ENCODE peak calls at places on chromosome 22, in seven cellular contexts. V, N, Y, B, F, T and W are unnamed samples.
A peak's percentile ranks its signal among the peaks of the same experiment; 100 is the strongest.

GRCh38 chr22:27835446-27835845 is 33.9 kb upstream of the MN1 start:
- DNase-seq in N (no peak), Y (no peak), V (no peak), T (peak; percentile 79), B (no peak), F (no peak), W (peak; percentile 33)

GRCh38 chr22:28978158-28978557 is 83.5 kb downstream of the C22orf31 start:
- DNase-seq in T (peak; percentile 49), N (peak; percentile 38), F (no peak), Y (peak; percentile 25), V (no peak), B (peak; percentile 73), W (no peak)

GRCh38 chr22:30325065-30325720 is 1.5 kb downstream of the TBC1D10A start:
- DNase-seq in T (peak; percentile 77), B (peak; percentile 78), Y (peak; percentile 46), N (no peak), F (no peak), V (peak; percentile 47), W (peak; percentile 88)

GRCh38 chr22:47386812-47387510 is 624.5 kb downstream of the TBC1D22A start:
- DNase-seq in F (no peak), B (no peak), N (no peak), V (no peak), Y (no peak), T (no peak), W (no peak)

GRCh38 chr22:21020802-21021429 is 6.0 kb downstream of the P2RX6 start:
- DNase-seq in T (no peak), B (no peak), F (no peak), Y (no peak), V (no peak), N (no peak), W (no peak)

GRCh38 chr22:36816635-36817428 is at the start of gene PVALB:
- DNase-seq in F (no peak), V (peak; percentile 6), N (peak; percentile 69), B (peak; percentile 29), T (peak; percentile 2), Y (peak; percentile 26), W (no peak)

GRCh38 chr22:42269407-42270177 is 861 bp downstream of the TCF20 start:
- DNase-seq in F (peak; percentile 20), V (peak; percentile 80), Y (peak; percentile 40), N (peak; percentile 76), T (no peak), B (peak; percentile 42), W (no peak)

GRCh38 chr22:30574095-30574981 is at the start of gene GAL3ST1:
- DNase-seq in T (no peak), F (no peak), N (no peak), V (peak; percentile 72), B (no peak), Y (no peak), W (no peak)

GRCh38 chr22:49929553-49929979 is 11.1 kb downstream of the CRELD2 start:
- DNase-seq in F (peak; percentile 53), T (no peak), Y (peak; percentile 63), B (no peak), N (peak; percentile 71), V (no peak), W (no peak)

GRCh38 chr22:36258750-36259619 is 6.1 kb downstream of the APOL1 start:
- DNase-seq in N (peak; percentile 94), Y (peak; percentile 50), F (no peak), T (no peak), V (no peak), B (peak; percentile 49), W (no peak)

GRCh38 chr22:27918351-27919221 is 470 bp downstream of the PITPNB start:
- DNase-seq in N (peak; percentile 39), Y (peak; percentile 55), V (peak; percentile 50), T (peak; percentile 17), F (peak; percentile 6), B (peak; percentile 55), W (peak; percentile 10)

GRCh38 chr22:44828193-44828592 is 75.8 kb downstream of the ARHGAP8 start:
- DNase-seq in V (no peak), F (no peak), N (no peak), Y (no peak), B (no peak), T (no peak), W (no peak)

GRCh38 chr22:31400023-31400397 is 606 bp downstream of the DRG1 start:
- DNase-seq in B (no peak), V (no peak), F (no peak), T (peak; percentile 14), Y (no peak), N (no peak), W (no peak)

GRCh38 chr22:50015451-50016307 is 3.1 kb upstream of the IL17REL start:
- DNase-seq in F (no peak), Y (no peak), B (no peak), N (no peak), T (no peak), V (no peak), W (no peak)

GRCh38 chr22:27851974-27852713 is 50.6 kb upstream of the MN1 start:
- DNase-seq in V (no peak), Y (no peak), B (no peak), N (no peak), F (no peak), T (no peak), W (no peak)

GRCh38 chr22:38122616-38123015 is 12.1 kb upstream of the BAIAP2L2 start:
- DNase-seq in V (no peak), T (no peak), N (no peak), F (no peak), B (no peak), Y (no peak), W (no peak)

GRCh38 chr22:49021097-49021925 is 806.4 kb downstream of the BRD1 start:
- DNase-seq in T (no peak), B (no peak), F (no peak), N (no peak), V (no peak), Y (no peak), W (peak; percentile 5)

GRCh38 chr22:35708453-35708852 is 9.2 kb upstream of the APOL5 start:
- DNase-seq in V (no peak), T (peak; percentile 33), B (no peak), Y (no peak), N (no peak), F (no peak), W (no peak)

GRCh38 chr22:41976070-41976901 is 7.0 kb downstream of the SEPTIN3 start:
- DNase-seq in F (no peak), V (peak; percentile 28), B (no peak), T (no peak), Y (no peak), N (peak; percentile 45), W (no peak)

GRCh38 chr22:38257650-38258246 is 15.1 kb downstream of the TMEM184B start:
- DNase-seq in B (no peak), V (peak; percentile 76), F (no peak), T (no peak), N (no peak), Y (no peak), W (no peak)

GRCh38 chr22:31056986-31057599 is 24.0 kb upstream of the SMTN start:
- DNase-seq in B (no peak), N (no peak), V (no peak), Y (no peak), F (no peak), T (no peak), W (no peak)

GRCh38 chr22:36087784-36088183 is 59.2 kb upstream of the RBFOX2 start:
- DNase-seq in T (no peak), B (no peak), N (no peak), F (no peak), V (no peak), Y (no peak), W (no peak)

GRCh38 chr22:46099740-46100139 is 50.6 kb upstream of the PPARA start:
- DNase-seq in F (no peak), Y (no peak), B (no peak), T (no peak), N (no peak), V (no peak), W (no peak)
- H3K36me3 ChIP-seq in F (no peaks in the 10 kb centered on the region), Y (no peaks in the 10 kb centered on the region), B (peaks cover 67% of the 10 kb centered on the region), T (peaks cover 51% of the 10 kb centered on the region), N (no peaks in the 10 kb centered on the region), V (peaks cover 15% of the 10 kb centered on the region), W (peaks cover 56% of the 10 kb centered on the region)

DNA sequence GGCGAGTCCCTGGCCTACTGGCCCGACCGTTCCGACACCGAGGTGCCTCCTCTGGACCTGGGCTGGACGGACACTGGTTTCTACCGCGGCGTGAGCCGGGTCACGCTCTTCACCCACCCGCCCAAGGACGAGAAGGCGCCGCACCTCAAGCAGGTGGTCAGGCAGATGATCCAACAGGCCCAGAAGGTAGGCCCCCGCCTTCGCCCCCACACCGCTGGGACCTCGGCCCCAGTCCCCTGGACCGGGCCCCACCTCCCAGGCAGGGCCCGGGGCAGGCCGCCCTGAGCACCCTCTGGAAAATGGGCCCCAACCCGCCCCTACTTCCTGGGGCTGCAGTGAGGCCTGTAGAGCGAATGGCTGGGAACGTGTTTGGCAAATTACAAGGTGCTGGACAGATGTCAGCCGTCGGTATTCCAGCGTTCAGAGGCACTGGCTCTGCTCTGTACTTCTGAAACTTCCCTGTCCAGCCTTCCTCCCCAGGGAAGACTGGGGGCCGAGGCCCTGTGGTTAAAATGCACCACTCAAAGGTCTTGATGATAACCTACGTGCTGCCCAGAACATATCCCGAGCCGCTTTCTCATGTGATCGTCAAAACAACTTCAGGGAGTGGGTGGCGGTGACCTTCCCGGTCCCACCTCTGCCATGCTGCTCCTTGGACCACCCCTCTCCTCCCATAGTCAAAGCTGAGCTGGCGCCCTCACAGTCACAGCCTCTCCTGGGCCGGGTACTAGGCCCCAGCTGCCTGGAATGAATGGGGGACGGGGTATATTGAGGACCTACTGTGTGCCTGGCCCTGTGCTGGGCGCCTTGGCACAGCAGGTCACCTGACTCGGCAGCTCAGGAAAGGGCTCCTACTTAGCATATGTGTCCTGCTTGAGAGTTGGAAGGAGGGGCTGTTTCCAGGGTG is 845 bp downstream of the FAM83F start:
- DNase-seq in B (no peak), T (no peak), V (peak; percentile 57), N (no peak), Y (no peak), F (no peak), W (no peak)
- H3K27ac ChIP-seq in B (no peak overlapping the region), T (no peak overlapping the region), V (peak overlapping the region; percentile 89), N (no peak overlapping the region), Y (no peak overlapping the region), F (no peak overlapping the region), W (no peak overlapping the region)

DNA sequence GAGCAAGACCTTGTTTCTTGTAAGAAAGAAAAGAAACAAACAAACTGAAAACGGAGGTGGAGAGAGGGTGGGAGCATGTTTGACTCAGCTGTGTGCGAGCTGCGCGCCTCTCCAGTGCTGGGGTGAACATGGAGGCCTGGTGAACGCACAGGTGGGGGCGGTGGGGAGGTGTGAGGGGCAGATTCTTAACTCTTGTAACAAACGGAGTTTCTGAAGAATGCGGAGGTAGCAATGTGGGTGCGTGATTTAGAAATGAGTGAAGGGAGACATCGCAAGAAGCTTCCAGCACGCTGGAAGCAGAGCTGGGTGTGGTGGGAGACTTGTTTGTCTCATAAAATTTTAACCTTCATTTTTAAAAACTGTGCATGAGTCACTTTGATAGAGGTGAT is 14.1 kb upstream of the TRMU start:
- DNase-seq in B (no peak), V (no peak), T (no peak), Y (no peak), N (no peak), F (no peak), W (no peak)
- H3K36me3 ChIP-seq in B (no peaks in the 10 kb centered on the region), V (no peaks in the 10 kb centered on the region), T (no peaks in the 10 kb centered on the region), Y (no peaks in the 10 kb centered on the region), N (peaks cover 4% of the 10 kb centered on the region), F (no peaks in the 10 kb centered on the region), W (no peaks in the 10 kb centered on the region)

DNA sequence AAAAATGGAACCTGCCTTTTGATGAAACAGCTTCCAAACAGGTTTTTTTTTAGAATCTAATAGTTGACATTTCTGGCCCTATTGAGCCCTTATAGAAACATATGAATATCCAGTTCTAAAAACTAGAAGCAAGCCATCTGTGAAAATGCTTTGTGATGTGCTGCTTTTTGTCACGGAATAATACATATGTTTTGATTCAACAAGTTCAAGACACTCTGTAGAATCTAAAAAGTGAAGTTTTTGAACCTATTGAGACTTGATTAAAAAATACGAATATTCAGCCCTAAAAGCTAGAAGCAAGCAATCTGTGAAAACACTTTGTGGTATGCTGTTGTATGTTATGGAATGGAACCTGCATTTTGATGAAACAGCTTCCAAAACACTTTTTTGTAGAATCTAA is 106.7 kb upstream of the VPREB1 start:
- DNase-seq in N (no peak), Y (no peak), F (no peak), B (no peak), T (no peak), V (no peak), W (no peak)
- H3K27ac ChIP-seq in N (no peak overlapping the region), Y (no peak overlapping the region), F (no peak overlapping the region), B (no peak overlapping the region), T (no peak overlapping the region), V (no peak overlapping the region), W (no peak overlapping the region)